ENCODE peak calls at places on chromosomes 13 and 19, in five cellular contexts. S is SK-N-SH, Z is right atrium auricular region, Q is AG04449, I is glutamatergic neuron. G is an unnamed sample.
A peak's percentile ranks its signal among the peaks of the same experiment; 100 is the strongest.

GRCh38 chr19:46372901-46373572 is 26.1 kb downstream of the PPP5C start:
- DNase-seq in S (no peak), Z (no peak), Q (no peak), I (no peak), G (no peak)

GRCh38 chr19:35355851-35356460 is 2.3 kb upstream of the FFAR3 start:
- DNase-seq in S (no peak), Z (no peak), Q (no peak), I (no peak), G (no peak)

GRCh38 chr13:41117859-41118258 is 14.7 kb downstream of the KBTBD6 start:
- DNase-seq in S (no peak), Z (no peak), Q (no peak), I (no peak), G (no peak)

GRCh38 chr19:39193785-39194184 is 3.0 kb upstream of the NCCRP1 start:
- DNase-seq in S (no peak), Z (no peak), Q (no peak), I (no peak), G (no peak)

GRCh38 chr13:72505376-72505775 is 222.1 kb downstream of the MZT1 start:
- DNase-seq in S (no peak), Z (no peak), Q (no peak), I (no peak), G (no peak)

GRCh38 chr13:46359731-46360130 is 27.3 kb downstream of the RUBCNL start:
- DNase-seq in S (no peak), Z (no peak), Q (peak; percentile 75), I (no peak), G (no peak)

GRCh38 chr19:51422053-51422448 is 4.6 kb upstream of the SIGLEC10 start:
- DNase-seq in S (peak; percentile 91), Z (peak; percentile 64), Q (no peak), I (peak; percentile 86), G (peak; percentile 35)

GRCh38 chr13:47033216-47033615 is 136.4 kb upstream of the HTR2A start:
- DNase-seq in S (no peak), Z (no peak), Q (no peak), I (no peak), G (no peak)

GRCh38 chr19:47456721-47457478 is 14.8 kb downstream of the SLC8A2 start:
- DNase-seq in S (no peak), Z (no peak), Q (no peak), I (no peak), G (no peak)

GRCh38 chr13:109156181-109156935 is 526.9 kb downstream of the MYO16 start:
- DNase-seq in S (no peak), Z (no peak), Q (peak; percentile 45), I (no peak), G (peak; percentile 71)

GRCh38 chr19:15010497-15011255 is 31.0 kb upstream of the SLC1A6 start:
- DNase-seq in S (no peak), Z (no peak), Q (no peak), I (peak; percentile 71), G (no peak)

GRCh38 chr19:40685563-40685962 is 4.9 kb downstream of the NUMBL start:
- DNase-seq in S (no peak), Z (no peak), Q (no peak), I (no peak), G (no peak)

GRCh38 chr19:47066376-47067214 is 18.2 kb upstream of the TMEM160 start:
- DNase-seq in S (no peak), Z (no peak), Q (no peak), I (no peak), G (no peak)

GRCh38 chr19:32817252-32817912 is 52.2 kb downstream of the SLC7A9 start:
- DNase-seq in S (no peak), Z (no peak), Q (no peak), I (no peak), G (no peak)

GRCh38 chr19:51800849-51801244 is 5.9 kb downstream of the FPR3 start:
- DNase-seq in S (no peak), Z (no peak), Q (no peak), I (no peak), G (no peak)

DNA sequence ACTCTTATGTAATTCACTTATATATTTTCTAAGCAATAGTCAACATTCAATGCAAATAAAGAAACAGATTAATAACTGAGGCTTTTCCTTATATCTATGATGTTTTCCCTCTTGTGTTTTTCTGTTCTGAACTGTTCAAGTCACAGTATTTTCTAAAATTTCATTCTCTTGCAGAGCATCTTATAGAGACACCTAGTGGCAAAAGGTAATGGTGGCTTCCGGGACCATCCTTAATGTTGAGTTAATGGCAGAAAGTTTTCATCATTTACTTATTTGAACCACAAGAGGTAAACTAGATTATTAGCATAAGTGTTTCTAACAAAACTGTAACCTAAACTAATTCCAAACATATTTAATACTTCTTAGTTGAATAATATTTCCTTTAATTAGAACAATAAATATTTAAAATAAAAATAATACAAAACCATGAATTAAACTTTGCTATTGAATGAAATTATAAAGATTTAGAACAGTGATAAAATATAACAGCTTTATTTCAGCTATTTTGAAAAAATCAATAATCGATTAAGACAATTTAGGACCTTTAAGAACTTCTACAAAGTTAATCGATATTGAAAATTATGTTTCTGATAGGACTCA is 1.7 kb upstream of the SLITRK5 start:
- DNase-seq in S (peak; percentile 27), Z (no peak), Q (no peak), I (no peak), G (no peak)
- TF ChIP-seq CTCF in S (peak; percentile 66), Z (peak; percentile 43), Q (no peak), I (peak; percentile 56), G (peak; percentile 44)

DNA sequence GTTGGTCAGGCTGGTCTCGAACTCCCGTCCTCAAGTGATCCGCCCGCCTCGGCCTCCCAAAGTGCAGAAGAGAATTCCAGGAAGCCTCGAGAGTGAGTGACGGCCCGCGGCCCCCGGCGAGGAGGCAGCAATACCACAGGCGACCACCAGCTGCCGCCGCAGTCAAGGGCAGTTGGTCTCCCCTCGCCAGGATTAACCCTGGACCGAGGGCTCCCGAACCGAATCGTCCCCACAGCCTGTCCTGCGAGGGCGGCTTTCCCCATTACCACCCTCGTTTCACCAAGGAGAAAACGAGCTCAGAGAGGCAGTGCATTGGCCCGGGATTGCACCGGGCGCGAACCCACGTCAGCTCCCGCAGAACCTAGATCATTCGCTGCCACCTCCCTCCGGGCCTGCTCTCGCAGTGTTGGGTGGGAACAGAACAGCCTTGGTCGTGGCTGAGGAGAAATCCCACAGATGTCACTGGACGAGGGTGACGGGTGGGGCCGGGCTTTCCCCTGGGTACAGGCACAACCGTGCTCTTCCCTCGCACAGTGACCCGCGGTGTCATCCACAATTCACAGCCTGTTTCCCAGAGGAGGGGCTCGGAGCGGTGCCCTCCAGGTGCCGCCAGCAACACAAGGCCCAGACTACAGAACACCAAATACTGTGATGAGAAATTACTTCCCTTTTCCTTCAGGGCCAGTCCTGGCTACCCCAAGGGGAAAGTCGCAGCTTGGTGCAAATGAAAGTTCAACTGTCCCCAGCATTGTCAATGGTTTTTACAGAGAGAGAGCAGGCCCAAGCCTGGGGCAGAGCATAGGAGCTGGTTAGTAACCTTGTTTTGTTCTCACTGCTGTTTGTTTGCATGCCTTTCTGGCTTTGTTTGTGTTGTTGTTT is 24.8 kb downstream of the C2CD4C start:
- DNase-seq in S (peak; percentile 84), Z (no peak), Q (no peak), I (peak; percentile 62), G (no peak)
- TF ChIP-seq CTCF in S (peak; percentile 23), Z (peak; percentile 69), Q (peak; percentile 46), I (peak; percentile 76), G (peak; percentile 2)

GRCh38 chr13:112062619-112063308 is 4.2 kb upstream of the SOX1 start:
- DNase-seq in S (peak; percentile 76), Z (no peak), Q (no peak), I (peak; percentile 85), G (no peak)
- TF ChIP-seq CTCF in S (no peak), Z (peak; percentile 44), Q (no peak), I (peak; percentile 82), G (no peak)

GRCh38 chr13:26726684-26727083 is 33.9 kb downstream of the GPR12 start:
- DNase-seq in S (no peak), Z (no peak), Q (no peak), I (no peak), G (no peak)
- TF ChIP-seq CTCF in S (no peak), Z (no peak), Q (no peak), I (no peak), G (no peak)

GRCh38 chr13:91045351-91046034 is 302.0 kb upstream of the MIR17HG start:
- DNase-seq in S (peak; percentile 12), Z (no peak), Q (no peak), I (no peak), G (no peak)

GRCh38 chr13:91042870-91043269 is 304.6 kb upstream of the MIR17HG start:
- DNase-seq in S (no peak), Z (no peak), Q (no peak), I (no peak), G (no peak)

GRCh38 chr13:91046715-91047327 is 300.7 kb upstream of the MIR17HG start:
- DNase-seq in S (no peak), Z (no peak), Q (no peak), I (no peak), G (no peak)
- TF ChIP-seq CTCF in S (no peak), Z (no peak), Q (no peak), I (no peak), G (no peak)

DNA sequence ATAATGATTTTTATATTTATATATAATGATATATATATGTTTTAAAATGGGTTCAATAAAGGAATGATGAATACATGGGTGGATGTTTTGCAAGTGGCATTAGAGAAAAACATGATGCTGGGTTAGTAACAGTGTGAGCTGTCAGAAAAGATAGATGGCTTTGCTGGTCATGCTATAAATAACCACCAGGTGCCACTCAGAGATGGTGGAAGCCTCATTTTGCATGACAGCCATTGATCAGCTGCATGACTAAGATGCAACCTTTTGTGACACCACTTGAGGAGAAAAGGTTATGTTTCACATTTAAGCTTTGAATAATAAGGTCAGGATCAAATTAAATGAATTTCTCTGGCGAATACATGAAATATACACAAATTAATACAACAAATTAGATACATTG is 737.7 kb downstream of the PCDH9 start:
- DNase-seq in S (peak; percentile 4), Z (no peak), Q (no peak), I (no peak), G (no peak)
- TF ChIP-seq CTCF in S (peak; percentile 19), Z (peak; percentile 34), Q (no peak), I (peak; percentile 66), G (no peak)

GRCh38 chr19:19316082-19316481 is 4.2 kb downstream of the SUGP1 start:
- DNase-seq in S (no peak), Z (no peak), Q (no peak), I (no peak), G (no peak)

GRCh38 chr19:19324059-19324755 is 3.6 kb downstream of the MAU2 start:
- DNase-seq in S (no peak), Z (no peak), Q (no peak), I (no peak), G (no peak)

GRCh38 chr19:19319725-19320361 is 466 bp downstream of the SUGP1 start:
- DNase-seq in S (peak; percentile 24), Z (no peak), Q (no peak), I (no peak), G (no peak)

GRCh38 chr19:19320362-19321142 is at the start of the genes MAU2 and SUGP1:
- DNase-seq in S (peak; percentile 96), Z (peak; percentile 89), Q (peak; percentile 41), I (peak; percentile 89), G (peak; percentile 82)

GRCh38 chr19:19321143-19321577 is 531 bp downstream of the MAU2 start:
- DNase-seq in S (peak; percentile 68), Z (no peak), Q (no peak), I (no peak), G (no peak)
- TF ChIP-seq CTCF in S (no peak), Z (no peak), Q (no peak), I (no peak), G (no peak)

DNA sequence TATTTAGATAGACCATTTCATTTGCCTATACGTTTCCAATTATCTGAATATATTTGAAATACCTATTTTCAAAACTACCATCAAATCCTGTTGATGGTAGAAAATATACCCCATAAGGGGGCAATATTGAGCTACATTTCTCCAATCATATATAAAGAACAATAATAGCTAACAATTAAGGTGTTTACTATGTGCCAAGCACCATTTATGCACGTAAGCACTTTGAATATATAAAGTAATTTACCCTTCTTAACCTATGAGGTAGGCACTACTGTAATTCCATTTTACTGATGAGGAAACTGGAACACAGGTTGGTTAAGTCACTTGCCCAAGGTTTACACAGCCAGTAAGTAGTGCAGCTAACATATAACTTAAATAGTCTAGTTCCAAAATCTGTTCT is 79.2 kb downstream of the UBL3 start:
- DNase-seq in S (peak; percentile 16), Z (no peak), Q (no peak), I (no peak), G (no peak)
- TF ChIP-seq CTCF in S (peak; percentile 72), Z (peak; percentile 65), Q (peak; percentile 4), I (peak; percentile 52), G (peak; percentile 16)